ENCODE peak calls at places on chromosome 10, in ten cellular contexts. One of them, this sample, is unnamed.

GRCh38 chr10:107390563-107390962 is 226.1 kb upstream of the SORCS1 start:
- DNase-seq in tibial nerve: no peak
- DNase-seq in AG09319: no peak
- DNase-seq in AML-193: no peak
- DNase-seq in NCI-H1436: no peak
- DNase-seq in activated T-cell treated with anti-CD3 and anti-CD28 coated beads, Interleukin-2, amount 50 U/mL, for 24 hours: no peak
- DNase-seq in left kidney: no peak
- DNase-seq in AG20443: no peak
- DNase-seq in GDM1: no peak
- DNase-seq in activated CD4-positive, alpha-beta T cell treated with anti-CD3 and anti-CD28 coated beads for 48 hours: no peak
- DNase-seq in this sample: no peak

GRCh38 chr10:131744356-131744755 is 156.5 kb upstream of the PPP2R2D start:
- DNase-seq in left kidney: no peak
- DNase-seq in activated T-cell treated with anti-CD3 and anti-CD28 coated beads, Interleukin-2, amount 50 U/mL, for 24 hours: no peak
- DNase-seq in AML-193: no peak
- DNase-seq in AG09319: no peak
- DNase-seq in NCI-H1436: no peak
- DNase-seq in GDM1: no peak
- DNase-seq in AG20443: no peak
- DNase-seq in tibial nerve: no peak
- DNase-seq in activated CD4-positive, alpha-beta T cell treated with anti-CD3 and anti-CD28 coated beads for 48 hours: no peak
- DNase-seq in this sample: no peak

GRCh38 chr10:45433716-45434469 is 59.9 kb downstream of the ALOX5 start:
- DNase-seq in AG09319: no peak
- DNase-seq in GDM1: no peak
- DNase-seq in left kidney: no peak
- DNase-seq in tibial nerve: no peak
- DNase-seq in NCI-H1436: no peak
- DNase-seq in activated CD4-positive, alpha-beta T cell treated with anti-CD3 and anti-CD28 coated beads for 48 hours: no peak
- DNase-seq in AG20443: no peak
- DNase-seq in AML-193: no peak
- DNase-seq in activated T-cell treated with anti-CD3 and anti-CD28 coated beads, Interleukin-2, amount 50 U/mL, for 24 hours: no peak
- DNase-seq in this sample: no peak

GRCh38 chr10:123704812-123705211 is 38.7 kb downstream of the GPR26 start:
- DNase-seq in activated CD4-positive, alpha-beta T cell treated with anti-CD3 and anti-CD28 coated beads for 48 hours: no peak
- DNase-seq in left kidney: no peak
- DNase-seq in AG09319: no peak
- DNase-seq in AML-193: no peak
- DNase-seq in GDM1: no peak
- DNase-seq in tibial nerve: no peak
- DNase-seq in NCI-H1436: no peak
- DNase-seq in AG20443: no peak
- DNase-seq in activated T-cell treated with anti-CD3 and anti-CD28 coated beads, Interleukin-2, amount 50 U/mL, for 24 hours: no peak
- DNase-seq in this sample: no peak

GRCh38 chr10:7412482-7413251 is 1.8 kb upstream of the SFMBT2 start:
- DNase-seq in GDM1: no peak
- DNase-seq in NCI-H1436: no peak
- DNase-seq in AG09319: no peak
- DNase-seq in AML-193: no peak
- DNase-seq in left kidney: peak
- DNase-seq in activated T-cell treated with anti-CD3 and anti-CD28 coated beads, Interleukin-2, amount 50 U/mL, for 24 hours: peak
- DNase-seq in tibial nerve: no peak
- DNase-seq in activated CD4-positive, alpha-beta T cell treated with anti-CD3 and anti-CD28 coated beads for 48 hours: peak
- DNase-seq in AG20443: no peak
- DNase-seq in this sample: peak

GRCh38 chr10:88881922-88882645 is 2.0 kb downstream of the STAMBPL1 start:
- DNase-seq in AG20443: no peak
- DNase-seq in activated T-cell treated with anti-CD3 and anti-CD28 coated beads, Interleukin-2, amount 50 U/mL, for 24 hours: no peak
- DNase-seq in left kidney: no peak
- DNase-seq in tibial nerve: no peak
- DNase-seq in AML-193: no peak
- DNase-seq in NCI-H1436: no peak
- DNase-seq in AG09319: no peak
- DNase-seq in GDM1: no peak
- DNase-seq in activated CD4-positive, alpha-beta T cell treated with anti-CD3 and anti-CD28 coated beads for 48 hours: no peak
- DNase-seq in this sample: no peak

GRCh38 chr10:43204943-43205671 is 61.8 kb downstream of the RASGEF1A start:
- DNase-seq in AG09319: peak
- DNase-seq in tibial nerve: peak
- DNase-seq in activated CD4-positive, alpha-beta T cell treated with anti-CD3 and anti-CD28 coated beads for 48 hours: peak
- DNase-seq in activated T-cell treated with anti-CD3 and anti-CD28 coated beads, Interleukin-2, amount 50 U/mL, for 24 hours: peak
- DNase-seq in NCI-H1436: peak
- DNase-seq in left kidney: peak
- DNase-seq in AG20443: peak
- DNase-seq in GDM1: peak
- DNase-seq in AML-193: peak
- DNase-seq in this sample: peak

GRCh38 chr10:79067241-79068202 is 1.2 kb upstream of the ZMIZ1 start:
- DNase-seq in left kidney: peak
- DNase-seq in AG09319: peak
- DNase-seq in AML-193: peak
- DNase-seq in GDM1: peak
- DNase-seq in activated CD4-positive, alpha-beta T cell treated with anti-CD3 and anti-CD28 coated beads for 48 hours: peak
- DNase-seq in NCI-H1436: peak
- DNase-seq in AG20443: peak
- DNase-seq in tibial nerve: peak
- DNase-seq in activated T-cell treated with anti-CD3 and anti-CD28 coated beads, Interleukin-2, amount 50 U/mL, for 24 hours: peak
- DNase-seq in this sample: peak

GRCh38 chr10:104806791-104807190 is 165.7 kb downstream of the SORCS3 start:
- DNase-seq in AG20443: no peak
- DNase-seq in AML-193: no peak
- DNase-seq in AG09319: no peak
- DNase-seq in NCI-H1436: no peak
- DNase-seq in tibial nerve: no peak
- DNase-seq in activated T-cell treated with anti-CD3 and anti-CD28 coated beads, Interleukin-2, amount 50 U/mL, for 24 hours: no peak
- DNase-seq in left kidney: no peak
- DNase-seq in GDM1: no peak
- DNase-seq in activated CD4-positive, alpha-beta T cell treated with anti-CD3 and anti-CD28 coated beads for 48 hours: no peak
- DNase-seq in this sample: no peak

GRCh38 chr10:5873515-5873995 is 16.1 kb downstream of the ANKRD16 start:
- DNase-seq in AML-193: peak
- DNase-seq in NCI-H1436: peak
- DNase-seq in AG09319: peak
- DNase-seq in AG20443: peak
- DNase-seq in GDM1: peak
- DNase-seq in activated T-cell treated with anti-CD3 and anti-CD28 coated beads, Interleukin-2, amount 50 U/mL, for 24 hours: peak
- DNase-seq in left kidney: peak
- DNase-seq in activated CD4-positive, alpha-beta T cell treated with anti-CD3 and anti-CD28 coated beads for 48 hours: peak
- DNase-seq in tibial nerve: peak
- DNase-seq in this sample: no peak

GRCh38 chr10:89458289-89458688 is 43.9 kb downstream of the IFIT5 start:
- DNase-seq in AG09319: no peak
- DNase-seq in AG20443: peak
- DNase-seq in NCI-H1436: no peak
- DNase-seq in GDM1: no peak
- DNase-seq in AML-193: no peak
- DNase-seq in activated CD4-positive, alpha-beta T cell treated with anti-CD3 and anti-CD28 coated beads for 48 hours: no peak
- DNase-seq in tibial nerve: no peak
- DNase-seq in left kidney: no peak
- DNase-seq in activated T-cell treated with anti-CD3 and anti-CD28 coated beads, Interleukin-2, amount 50 U/mL, for 24 hours: no peak
- DNase-seq in this sample: no peak

GRCh38 chr10:124694467-124695195 is 49.5 kb downstream of the FAM53B start:
- DNase-seq in AG20443: no peak
- DNase-seq in AG09319: no peak
- DNase-seq in activated CD4-positive, alpha-beta T cell treated with anti-CD3 and anti-CD28 coated beads for 48 hours: no peak
- DNase-seq in GDM1: no peak
- DNase-seq in tibial nerve: no peak
- DNase-seq in AML-193: no peak
- DNase-seq in activated T-cell treated with anti-CD3 and anti-CD28 coated beads, Interleukin-2, amount 50 U/mL, for 24 hours: no peak
- DNase-seq in NCI-H1436: no peak
- DNase-seq in left kidney: peak
- DNase-seq in this sample: no peak

GRCh38 chr10:101840102-101840684 is 3.4 kb downstream of the KCNIP2 start:
- DNase-seq in left kidney: peak
- DNase-seq in AML-193: peak
- DNase-seq in activated T-cell treated with anti-CD3 and anti-CD28 coated beads, Interleukin-2, amount 50 U/mL, for 24 hours: no peak
- DNase-seq in tibial nerve: no peak
- DNase-seq in AG20443: no peak
- DNase-seq in GDM1: no peak
- DNase-seq in NCI-H1436: peak
- DNase-seq in AG09319: no peak
- DNase-seq in activated CD4-positive, alpha-beta T cell treated with anti-CD3 and anti-CD28 coated beads for 48 hours: no peak
- DNase-seq in this sample: no peak

GRCh38 chr10:70763567-70763966 is 21.6 kb downstream of the TBATA start:
- DNase-seq in activated CD4-positive, alpha-beta T cell treated with anti-CD3 and anti-CD28 coated beads for 48 hours: no peak
- DNase-seq in tibial nerve: no peak
- DNase-seq in AML-193: no peak
- DNase-seq in GDM1: no peak
- DNase-seq in AG09319: no peak
- DNase-seq in AG20443: no peak
- DNase-seq in NCI-H1436: no peak
- DNase-seq in activated T-cell treated with anti-CD3 and anti-CD28 coated beads, Interleukin-2, amount 50 U/mL, for 24 hours: no peak
- DNase-seq in left kidney: no peak
- DNase-seq in this sample: no peak